ENCODE peak calls at places on chromosomes 11 and 22, in six cellular contexts. W, H, Q, B, R and E are unnamed samples.

GRCh38 chr22:28574159-28574788 is 105.4 kb downstream of the TTC28 start:
- DNase-seq in W (no peak), H (no peak), Q (no peak), B (no peak), R (no peak), E (no peak)

GRCh38 chr22:20141186-20142077 is 9.4 kb downstream of the CCDC188 start:
- DNase-seq in W (no peak), H (no peak), Q (no peak), B (no peak), R (no peak), E (no peak)

GRCh38 chr11:121613724-121614123 is 161.0 kb upstream of the SORL1-AS1 start:
- DNase-seq in W (no peak), H (no peak), Q (no peak), B (no peak), R (no peak), E (no peak)

GRCh38 chr11:2690596-2691354 is 9.0 kb downstream of the KCNQ1OT1 start:
- DNase-seq in W (no peak), H (peak), Q (no peak), B (no peak), R (no peak), E (no peak)

GRCh38 chr11:1760351-1761109 is 3.2 kb downstream of the CTSD start:
- DNase-seq in W (peak), H (peak), Q (peak), B (no peak), R (peak), E (no peak)

GRCh38 chr11:134626032-134626431 is 214.0 kb upstream of the B3GAT1 start:
- DNase-seq in W (no peak), H (no peak), Q (no peak), B (no peak), R (no peak), E (no peak)

GRCh38 chr11:118243993-118244762 is 8.0 kb downstream of the MPZL3 start:
- DNase-seq in W (no peak), H (no peak), Q (no peak), B (no peak), R (no peak), E (no peak)

GRCh38 chr11:44597358-44598009 is 32.0 kb downstream of the CD82 start:
- DNase-seq in W (no peak), H (no peak), Q (no peak), B (no peak), R (no peak), E (no peak)